ENCODE peak calls at places on chromosomes 7 and 10, in four cellular contexts. H is dorsolateral prefrontal cortex, P is endothelial cell of umbilical vein, Z is GM23338. M is an unnamed sample. For H3K27me3, the result is how much of the 10 kb centered on the place peaks cover.

GRCh38 chr10:131435760-131436448 is 124.4 kb upstream of the TCERG1L start:
- DNase-seq in H (no peak), Z (no peak), P (no peak), M (peak)

GRCh38 chr10:79260803-79261740 is 86.2 kb upstream of the PPIF start:
- DNase-seq in P (no peak), Z (peak), H (peak), M (no peak)

GRCh38 chr10:62946278-62946677 is 130.1 kb upstream of the EGR2 start:
- DNase-seq in P (no peak), H (no peak), Z (no peak), M (no peak)

GRCh38 chr10:17851611-17852010 is 42.5 kb downstream of the MRC1 start:
- DNase-seq in H (peak), Z (peak), P (peak), M (no peak)

GRCh38 chr10:100980327-100981110 is 6.8 kb downstream of the MRPL43 start:
- DNase-seq in P (no peak), H (no peak), Z (no peak), M (no peak)

GRCh38 chr7:137969828-137970227 is 32.1 kb downstream of the CREB3L2 start:
- DNase-seq in P (no peak), H (no peak), Z (no peak), M (no peak)

GRCh38 chr10:36711371-36711770 is 414.0 kb upstream of the ANKRD30A start:
- DNase-seq in P (no peak), H (no peak), Z (no peak), M (no peak)

GRCh38 chr10:124697443-124697836 is 46.7 kb downstream of the FAM53B start:
- DNase-seq in P (no peak), H (no peak), Z (no peak), M (no peak)

GRCh38 chr7:107803009-107803581 is at the start of gene SLC26A3:
- DNase-seq in Z (no peak), P (no peak), H (no peak), M (no peak)

GRCh38 chr7:23020742-23021401 is 6.9 kb upstream of the HYCC1 start:
- DNase-seq in H (no peak), Z (no peak), P (peak), M (no peak)

GRCh38 chr7:94395141-94396041 is 696 bp downstream of the COL1A2 start:
- DNase-seq in Z (peak), H (no peak), P (peak), M (no peak)

GRCh38 chr10:33355267-33355666 is 20.8 kb upstream of the NRP1 start:
- DNase-seq in H (no peak), P (no peak), Z (no peak), M (no peak)

GRCh38 chr7:36526720-36527548 is 137.3 kb downstream of the ANLN start:
- DNase-seq in P (peak), H (no peak), Z (no peak), M (no peak)

GRCh38 chr10:51230828-51231227 is 156.5 kb downstream of the PRKG1 start:
- DNase-seq in P (no peak), H (no peak), Z (peak), M (no peak)

GRCh38 chr10:79246209-79246581 is 101.1 kb upstream of the PPIF start:
- DNase-seq in Z (no peak), H (peak), P (peak), M (peak)

GRCh38 chr7:129969881-129970446 is 17.2 kb upstream of the UBE2H start:
- DNase-seq in H (no peak), P (peak), Z (no peak), M (peak)

GRCh38 chr10:21808525-21808924 is 195.0 kb downstream of the DNAJC1 start:
- DNase-seq in Z (peak), H (no peak), P (no peak), M (no peak)

GRCh38 chr10:13707156-13707881 is 120.6 kb downstream of the PRPF18 start:
- DNase-seq in P (peak), H (peak), Z (peak), M (peak)

GRCh38 chr10:66627156-66627555 is 298.7 kb upstream of the LRRTM3 start:
- DNase-seq in P (no peak), H (no peak), Z (peak), M (no peak)

GRCh38 chr10:117545141-117546019 is 2.8 kb downstream of the EMX2 start:
- DNase-seq in Z (peak), H (no peak), P (no peak), M (no peak)
- H3K27me3 ChIP-seq in Z (half or more), H (half or more), P (half or more), M (half or more)

DNA sequence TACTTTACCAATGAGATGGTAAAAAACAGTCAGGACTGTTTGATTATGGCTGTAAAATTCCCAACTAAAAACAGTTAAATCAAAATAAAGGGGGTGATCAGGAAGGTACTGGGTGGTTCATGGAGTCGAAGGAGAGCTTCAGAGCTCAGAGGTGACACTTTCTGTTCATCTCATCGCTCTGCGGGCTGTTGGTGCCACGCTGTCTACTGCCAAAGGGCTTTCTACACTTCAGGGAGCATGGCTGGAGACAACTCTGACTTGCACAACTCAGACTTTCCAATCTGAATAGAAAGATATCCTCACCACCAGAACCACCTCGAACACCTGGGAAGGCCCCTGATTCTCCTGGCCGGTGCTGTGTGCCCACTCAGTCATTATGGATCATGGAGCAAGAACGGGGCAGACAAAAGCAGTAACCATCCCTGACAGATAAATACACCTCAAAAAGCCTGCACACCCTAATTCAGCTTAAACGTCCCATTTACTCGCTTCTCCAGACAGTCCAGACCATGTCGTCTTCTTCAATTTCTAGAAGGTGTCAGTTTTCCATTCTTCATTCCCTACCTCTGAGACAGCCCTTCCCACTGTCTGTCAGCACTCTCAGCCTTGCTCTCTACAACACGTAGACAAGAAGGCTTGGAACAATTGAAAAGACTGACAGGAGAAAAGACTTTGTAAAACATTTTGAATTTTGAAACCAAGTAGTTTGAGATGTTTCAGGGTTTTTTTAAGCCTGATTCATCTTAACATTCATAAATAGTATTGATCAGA is 348.7 kb upstream of the NFE2L3 start:
- DNase-seq in P (no peak), H (no peak), Z (no peak), M (no peak)
- H3K27me3 ChIP-seq in P (under half), H (under half), Z (under half), M (under half)

GRCh38 chr10:128456271-128456670 is 330.0 kb upstream of the MKI67 start:
- DNase-seq in Z (no peak), H (no peak), P (no peak), M (no peak)
- H3K27me3 ChIP-seq in Z (under half), H (under half), P (under half), M (under half)

GRCh38 chr10:1163204-1163660 is 107.0 kb downstream of the WDR37 start:
- DNase-seq in Z (no peak), H (no peak), P (no peak), M (peak)
- H3K27me3 ChIP-seq in Z (under half), H (under half), P (under half), M (under half)

DNA sequence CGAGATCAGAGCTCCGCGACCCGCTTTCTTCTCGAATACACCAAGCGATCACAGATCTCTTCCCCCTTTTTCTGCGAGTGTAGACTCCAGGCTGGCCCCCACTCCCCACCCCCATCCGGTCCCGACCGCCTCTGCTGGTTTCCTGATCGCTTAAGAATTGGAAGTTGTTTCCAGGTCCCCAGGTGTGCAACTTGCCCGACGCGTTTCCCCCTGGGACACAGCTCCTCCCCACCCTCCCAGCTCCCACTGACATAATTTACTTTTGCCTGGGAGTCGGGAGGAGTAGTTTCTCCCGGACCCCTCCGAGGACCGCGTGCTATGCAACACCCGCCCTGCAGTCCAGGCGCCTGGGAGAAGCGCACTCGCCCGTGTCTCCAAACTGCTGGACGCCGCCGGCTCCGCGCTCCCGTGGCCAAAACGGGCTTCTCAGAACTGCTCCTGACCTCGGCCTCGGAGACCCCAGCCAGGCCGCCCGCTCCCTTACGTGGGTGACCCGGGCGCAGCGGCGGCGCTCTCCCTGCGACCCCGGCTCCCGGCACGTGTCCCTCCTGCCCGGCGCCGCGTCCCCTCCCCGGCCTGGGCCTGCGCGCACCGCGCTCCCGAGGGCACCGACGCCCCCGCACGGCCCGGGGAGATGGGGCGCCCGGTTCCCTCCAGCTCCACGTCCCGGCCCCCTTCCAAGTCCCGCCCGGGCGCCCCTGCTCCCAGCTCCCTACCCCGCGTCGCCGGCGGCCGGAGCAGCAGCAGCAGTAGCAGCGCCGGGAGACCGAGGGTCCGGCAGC is 463 bp downstream of the IL15RA start:
- DNase-seq in H (peak), P (peak), Z (peak), M (no peak)
- H3K27me3 ChIP-seq in H (under half), P (under half), Z (half or more), M (under half)

M was measured in breast epithelium.